ENCODE peak calls at places on chromosomes 2 and 18, in six cellular contexts. One of them, this sample, is unnamed.

GRCh38 chr2:72139471-72139870 is 8.2 kb downstream of the CYP26B1 start:
- DNase-seq in mucosa of descending colon: no peak
- DNase-seq in nephron progenitor cell: no peak
- DNase-seq in IMR-90: no peak
- DNase-seq in ovary: peak
- DNase-seq in fibroblast of pulmonary artery: no peak
- DNase-seq in this sample: no peak

GRCh38 chr2:47822518-47822917 is 39.6 kb downstream of the MSH6 start:
- DNase-seq in mucosa of descending colon: no peak
- DNase-seq in nephron progenitor cell: no peak
- DNase-seq in IMR-90: no peak
- DNase-seq in ovary: no peak
- DNase-seq in fibroblast of pulmonary artery: no peak
- DNase-seq in this sample: no peak

GRCh38 chr2:124091721-124092120 is 66.6 kb downstream of the CNTNAP5 start:
- DNase-seq in mucosa of descending colon: no peak
- DNase-seq in nephron progenitor cell: no peak
- DNase-seq in IMR-90: no peak
- DNase-seq in ovary: no peak
- DNase-seq in fibroblast of pulmonary artery: no peak
- DNase-seq in this sample: no peak

GRCh38 chr2:57877811-57878572 is 168.6 kb upstream of the VRK2 start:
- DNase-seq in mucosa of descending colon: no peak
- DNase-seq in nephron progenitor cell: no peak
- DNase-seq in IMR-90: no peak
- DNase-seq in ovary: no peak
- DNase-seq in fibroblast of pulmonary artery: no peak
- DNase-seq in this sample: no peak

GRCh38 chr2:61220768-61221167 is 58.8 kb downstream of the C2orf74 start:
- DNase-seq in mucosa of descending colon: no peak
- DNase-seq in nephron progenitor cell: no peak
- DNase-seq in IMR-90: peak
- DNase-seq in ovary: no peak
- DNase-seq in fibroblast of pulmonary artery: peak
- DNase-seq in this sample: no peak

GRCh38 chr2:140551291-140551690 is 1579.5 kb downstream of the LRP1B start:
- DNase-seq in mucosa of descending colon: no peak
- DNase-seq in nephron progenitor cell: no peak
- DNase-seq in IMR-90: no peak
- DNase-seq in ovary: no peak
- DNase-seq in fibroblast of pulmonary artery: no peak
- DNase-seq in this sample: no peak

GRCh38 chr18:28541941-28542340 is 365.0 kb upstream of the CDH2 start:
- DNase-seq in mucosa of descending colon: no peak
- DNase-seq in nephron progenitor cell: no peak
- DNase-seq in IMR-90: no peak
- DNase-seq in ovary: no peak
- DNase-seq in fibroblast of pulmonary artery: no peak
- DNase-seq in this sample: no peak

GRCh38 chr2:222732774-222733173 is 61.3 kb downstream of the MOGAT1 start:
- DNase-seq in mucosa of descending colon: no peak
- DNase-seq in nephron progenitor cell: no peak
- DNase-seq in IMR-90: no peak
- DNase-seq in ovary: no peak
- DNase-seq in fibroblast of pulmonary artery: no peak
- DNase-seq in this sample: no peak

GRCh38 chr2:134193006-134193405 is 60.9 kb upstream of the MGAT5 start:
- DNase-seq in mucosa of descending colon: no peak
- DNase-seq in nephron progenitor cell: no peak
- DNase-seq in IMR-90: peak
- DNase-seq in ovary: no peak
- DNase-seq in fibroblast of pulmonary artery: peak
- DNase-seq in this sample: no peak

GRCh38 chr2:10252202-10252601 is 50.5 kb upstream of the HPCAL1 start:
- DNase-seq in mucosa of descending colon: no peak
- DNase-seq in nephron progenitor cell: peak
- DNase-seq in IMR-90: no peak
- DNase-seq in ovary: no peak
- DNase-seq in fibroblast of pulmonary artery: no peak
- DNase-seq in this sample: no peak

GRCh38 chr2:168278424-168278888 is 31.1 kb upstream of the STK39 start:
- DNase-seq in mucosa of descending colon: peak
- DNase-seq in nephron progenitor cell: no peak
- DNase-seq in IMR-90: peak
- DNase-seq in ovary: no peak
- DNase-seq in fibroblast of pulmonary artery: peak
- DNase-seq in this sample: no peak

GRCh38 chr2:64504774-64505720 is 19.1 kb upstream of the AFTPH start:
- DNase-seq in mucosa of descending colon: no peak
- DNase-seq in nephron progenitor cell: no peak
- DNase-seq in IMR-90: no peak
- DNase-seq in ovary: no peak
- DNase-seq in fibroblast of pulmonary artery: no peak
- DNase-seq in this sample: no peak

GRCh38 chr18:79947054-79947755 is 4.2 kb downstream of the SLC66A2 start:
- DNase-seq in mucosa of descending colon: peak
- DNase-seq in nephron progenitor cell: no peak
- DNase-seq in IMR-90: peak
- DNase-seq in ovary: peak
- DNase-seq in fibroblast of pulmonary artery: no peak
- DNase-seq in this sample: no peak

GRCh38 chr2:224638338-224638823 is 53.2 kb upstream of the CUL3 start:
- DNase-seq in mucosa of descending colon: peak
- DNase-seq in nephron progenitor cell: no peak
- DNase-seq in IMR-90: no peak
- DNase-seq in ovary: no peak
- DNase-seq in fibroblast of pulmonary artery: no peak
- DNase-seq in this sample: peak

GRCh38 chr18:7521226-7521856 is 45.8 kb upstream of the PTPRM start:
- DNase-seq in mucosa of descending colon: no peak
- DNase-seq in nephron progenitor cell: no peak
- DNase-seq in IMR-90: no peak
- DNase-seq in ovary: no peak
- DNase-seq in fibroblast of pulmonary artery: no peak
- DNase-seq in this sample: no peak

GRCh38 chr18:49339146-49339545 is 121.3 kb downstream of the DYM start:
- DNase-seq in mucosa of descending colon: no peak
- DNase-seq in nephron progenitor cell: no peak
- DNase-seq in IMR-90: no peak
- DNase-seq in ovary: no peak
- DNase-seq in fibroblast of pulmonary artery: no peak
- DNase-seq in this sample: no peak

GRCh38 chr18:34651586-34652369 is 58.3 kb upstream of the DTNA start:
- DNase-seq in mucosa of descending colon: no peak
- DNase-seq in nephron progenitor cell: no peak
- DNase-seq in IMR-90: no peak
- DNase-seq in ovary: no peak
- DNase-seq in fibroblast of pulmonary artery: no peak
- DNase-seq in this sample: no peak

GRCh38 chr2:99615247-99615771 is 125.5 kb upstream of the REV1 start:
- DNase-seq in mucosa of descending colon: no peak
- DNase-seq in nephron progenitor cell: no peak
- DNase-seq in IMR-90: no peak
- DNase-seq in ovary: no peak
- DNase-seq in fibroblast of pulmonary artery: no peak
- DNase-seq in this sample: no peak

GRCh38 chr18:51447351-51447896 is 249.9 kb upstream of the MEX3C start:
- DNase-seq in mucosa of descending colon: no peak
- DNase-seq in nephron progenitor cell: no peak
- DNase-seq in IMR-90: no peak
- DNase-seq in ovary: no peak
- DNase-seq in fibroblast of pulmonary artery: peak
- DNase-seq in this sample: peak

GRCh38 chr2:230798769-230799399 is 65.9 kb upstream of the ITM2C start:
- DNase-seq in mucosa of descending colon: no peak
- DNase-seq in nephron progenitor cell: peak
- DNase-seq in IMR-90: peak
- DNase-seq in ovary: no peak
- DNase-seq in fibroblast of pulmonary artery: peak
- DNase-seq in this sample: no peak

GRCh38 chr2:199463000-199463692 is 5.4 kb upstream of the SATB2 start:
- DNase-seq in mucosa of descending colon: peak
- DNase-seq in nephron progenitor cell: peak
- DNase-seq in IMR-90: peak
- DNase-seq in ovary: peak
- DNase-seq in fibroblast of pulmonary artery: peak
- DNase-seq in this sample: no peak

GRCh38 chr2:88115825-88116518 is 11.9 kb downstream of the FABP1 start:
- DNase-seq in mucosa of descending colon: no peak
- DNase-seq in nephron progenitor cell: no peak
- DNase-seq in IMR-90: no peak
- DNase-seq in ovary: no peak
- DNase-seq in fibroblast of pulmonary artery: no peak
- DNase-seq in this sample: no peak

GRCh38 chr18:80147418-80148315 is 38.6 kb downstream of the ADNP2 start:
- DNase-seq in mucosa of descending colon: peak
- DNase-seq in nephron progenitor cell: peak
- DNase-seq in IMR-90: peak
- DNase-seq in ovary: peak
- DNase-seq in fibroblast of pulmonary artery: peak
- DNase-seq in this sample: peak

GRCh38 chr2:188291142-188291616 is 495 bp upstream of the GULP1 start:
- DNase-seq in mucosa of descending colon: no peak
- DNase-seq in nephron progenitor cell: no peak
- DNase-seq in IMR-90: peak
- DNase-seq in ovary: no peak
- DNase-seq in fibroblast of pulmonary artery: peak
- DNase-seq in this sample: no peak

GRCh38 chr2:193580176-193580950 is 1385.6 kb upstream of the TMEFF2 start:
- DNase-seq in mucosa of descending colon: no peak
- DNase-seq in nephron progenitor cell: no peak
- DNase-seq in IMR-90: no peak
- DNase-seq in ovary: no peak
- DNase-seq in fibroblast of pulmonary artery: peak
- DNase-seq in this sample: no peak

GRCh38 chr2:193581807-193582206 is 1387.1 kb upstream of the TMEFF2 start:
- DNase-seq in mucosa of descending colon: no peak
- DNase-seq in nephron progenitor cell: no peak
- DNase-seq in IMR-90: no peak
- DNase-seq in ovary: no peak
- DNase-seq in fibroblast of pulmonary artery: no peak
- DNase-seq in this sample: no peak

GRCh38 chr2:193584001-193584400 is 1389.3 kb upstream of the TMEFF2 start:
- DNase-seq in mucosa of descending colon: no peak
- DNase-seq in nephron progenitor cell: peak
- DNase-seq in IMR-90: peak
- DNase-seq in ovary: no peak
- DNase-seq in fibroblast of pulmonary artery: peak
- DNase-seq in this sample: no peak

GRCh38 chr2:193584522-193584938 is 1389.8 kb upstream of the TMEFF2 start:
- DNase-seq in mucosa of descending colon: no peak
- DNase-seq in nephron progenitor cell: no peak
- DNase-seq in IMR-90: peak
- DNase-seq in ovary: no peak
- DNase-seq in fibroblast of pulmonary artery: peak
- DNase-seq in this sample: no peak
- TF ChIP-seq CTCF in mucosa of descending colon: no peak
- TF ChIP-seq CTCF in nephron progenitor cell: peak
- TF ChIP-seq CTCF in IMR-90: no peak
- TF ChIP-seq CTCF in ovary: no peak
- TF ChIP-seq CTCF in fibroblast of pulmonary artery: peak
- TF ChIP-seq CTCF in this sample: peak

GRCh38 chr2:174059875-174060226 is 94.7 kb upstream of the SP3 start:
- DNase-seq in mucosa of descending colon: no peak
- DNase-seq in nephron progenitor cell: no peak
- DNase-seq in IMR-90: peak
- DNase-seq in ovary: no peak
- DNase-seq in fibroblast of pulmonary artery: no peak
- DNase-seq in this sample: no peak

GRCh38 chr2:174066871-174067270 is 101.7 kb upstream of the SP3 start:
- DNase-seq in mucosa of descending colon: no peak
- DNase-seq in nephron progenitor cell: no peak
- DNase-seq in IMR-90: no peak
- DNase-seq in ovary: no peak
- DNase-seq in fibroblast of pulmonary artery: no peak
- DNase-seq in this sample: no peak

GRCh38 chr2:174063492-174064092 is 98.4 kb upstream of the SP3 start:
- DNase-seq in mucosa of descending colon: no peak
- DNase-seq in nephron progenitor cell: no peak
- DNase-seq in IMR-90: no peak
- DNase-seq in ovary: no peak
- DNase-seq in fibroblast of pulmonary artery: no peak
- DNase-seq in this sample: no peak

GRCh38 chr2:174059178-174059874 is 94.2 kb upstream of the SP3 start:
- DNase-seq in mucosa of descending colon: no peak
- DNase-seq in nephron progenitor cell: no peak
- DNase-seq in IMR-90: peak
- DNase-seq in ovary: no peak
- DNase-seq in fibroblast of pulmonary artery: peak
- DNase-seq in this sample: no peak

GRCh38 chr2:174062934-174063333 is 97.8 kb upstream of the SP3 start:
- DNase-seq in mucosa of descending colon: no peak
- DNase-seq in nephron progenitor cell: no peak
- DNase-seq in IMR-90: no peak
- DNase-seq in ovary: no peak
- DNase-seq in fibroblast of pulmonary artery: no peak
- DNase-seq in this sample: no peak
- TF ChIP-seq CTCF in mucosa of descending colon: no peak
- TF ChIP-seq CTCF in nephron progenitor cell: no peak
- TF ChIP-seq CTCF in IMR-90: no peak
- TF ChIP-seq CTCF in ovary: no peak
- TF ChIP-seq CTCF in fibroblast of pulmonary artery: no peak
- TF ChIP-seq CTCF in this sample: no peak

GRCh38 chr2:23532311-23533013 is 147.5 kb downstream of the KLHL29 start:
- DNase-seq in mucosa of descending colon: no peak
- DNase-seq in nephron progenitor cell: no peak
- DNase-seq in IMR-90: no peak
- DNase-seq in ovary: peak
- DNase-seq in fibroblast of pulmonary artery: no peak
- DNase-seq in this sample: peak
- TF ChIP-seq CTCF in mucosa of descending colon: no peak
- TF ChIP-seq CTCF in nephron progenitor cell: no peak
- TF ChIP-seq CTCF in IMR-90: no peak
- TF ChIP-seq CTCF in ovary: no peak
- TF ChIP-seq CTCF in fibroblast of pulmonary artery: no peak
- TF ChIP-seq CTCF in this sample: no peak

DNA sequence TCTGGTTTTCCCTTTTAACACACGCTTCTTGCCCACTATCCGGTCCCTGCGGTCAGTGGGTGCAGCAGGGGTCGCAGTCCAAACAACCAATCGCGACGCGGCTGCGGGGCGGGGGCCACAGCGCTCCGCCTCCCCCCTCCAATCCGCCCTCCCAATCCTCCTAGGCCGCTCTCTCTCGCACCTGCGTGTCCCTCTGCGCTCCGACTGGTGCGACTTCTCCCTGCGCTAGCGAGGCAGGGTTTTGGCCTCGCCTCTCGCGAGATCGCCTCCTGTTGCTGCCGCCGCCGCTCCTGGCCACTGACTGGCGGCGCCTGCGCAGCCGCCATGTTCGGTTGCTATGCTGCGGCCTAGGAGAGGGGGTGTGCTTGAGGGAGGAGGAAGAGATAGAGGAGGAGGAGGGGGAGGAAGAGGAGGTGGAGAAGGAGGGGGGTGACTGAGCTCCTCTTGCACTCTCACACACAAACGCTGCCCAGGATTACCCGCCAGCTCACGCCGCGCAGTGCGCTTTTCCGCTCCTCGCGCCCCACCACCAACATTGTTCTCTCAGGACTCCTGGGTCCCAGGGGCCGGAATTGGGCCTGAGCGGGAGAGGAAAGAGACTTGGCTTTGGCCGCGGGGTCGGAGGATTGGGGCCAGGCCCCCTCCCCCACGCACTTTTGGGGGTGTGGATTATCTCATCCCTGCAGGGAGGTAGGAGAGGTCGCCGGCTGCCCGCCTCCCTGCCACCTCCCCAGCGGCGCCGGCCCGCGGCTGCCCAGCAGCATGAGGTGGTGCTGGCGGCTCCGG is at the start of gene PTPN4:
- DNase-seq in mucosa of descending colon: peak
- DNase-seq in nephron progenitor cell: peak
- DNase-seq in IMR-90: peak
- DNase-seq in ovary: peak
- DNase-seq in fibroblast of pulmonary artery: peak
- DNase-seq in this sample: peak
- TF ChIP-seq CTCF in mucosa of descending colon: no peak
- TF ChIP-seq CTCF in nephron progenitor cell: no peak
- TF ChIP-seq CTCF in IMR-90: no peak
- TF ChIP-seq CTCF in ovary: no peak
- TF ChIP-seq CTCF in fibroblast of pulmonary artery: no peak
- TF ChIP-seq CTCF in this sample: no peak

This sample was measured in GM06990.